ENCODE peak calls at places on chromosome X, in ten cellular contexts. K, B, E, Y, Q, I, C, W, N and L are unnamed samples.

GRCh38 chrX:18032486-18033221 is 171.6 kb upstream of the RAI2 start:
- DNase-seq in K (no peak), B (no peak), E (no peak), Y (no peak), Q (no peak), I (no peak), C (no peak), W (no peak), N (no peak), L (no peak)

GRCh38 chrX:65035451-65035779 is 59.2 kb upstream of the ZC4H2 start:
- DNase-seq in K (no peak), B (peak), E (no peak), Y (peak), Q (no peak), I (peak), C (no peak), W (no peak), N (no peak), L (no peak)

GRCh38 chrX:50495616-50496015 is 25.0 kb upstream of the DGKK start:
- DNase-seq in K (no peak), B (no peak), E (no peak), Y (no peak), Q (no peak), I (no peak), C (no peak), W (no peak), N (no peak), L (no peak)

GRCh38 chrX:11273544-11273943 is 19.7 kb upstream of the AMELX start:
- DNase-seq in K (no peak), B (no peak), E (no peak), Y (no peak), Q (no peak), I (no peak), C (no peak), W (no peak), N (peak), L (no peak)

GRCh38 chrX:35380808-35381700 is 417.1 kb upstream of the MAGEB16 start:
- DNase-seq in K (no peak), B (no peak), E (peak), Y (no peak), Q (no peak), I (peak), C (no peak), W (no peak), N (peak), L (no peak)

GRCh38 chrX:357693-358471 is 28.8 kb downstream of the PPP2R3B start:
- DNase-seq in K (peak), B (no peak), E (peak), Y (no peak), Q (no peak), I (no peak), C (no peak), W (no peak), N (peak), L (no peak)

GRCh38 chrX:101485212-101486064 is at the start of gene ARMCX4:
- DNase-seq in K (no peak), B (no peak), E (peak), Y (peak), Q (peak), I (peak), C (peak), W (no peak), N (peak), L (peak)

GRCh38 chrX:139120760-139121159 is 409.2 kb upstream of the FGF13 start:
- DNase-seq in K (no peak), B (no peak), E (no peak), Y (no peak), Q (no peak), I (no peak), C (no peak), W (no peak), N (no peak), L (no peak)

GRCh38 chrX:143121471-143121870 is 95.7 kb downstream of the SPANXN4 start:
- DNase-seq in K (no peak), B (no peak), E (no peak), Y (no peak), Q (no peak), I (no peak), C (no peak), W (no peak), N (no peak), L (no peak)

GRCh38 chrX:42708222-42708621 is 69.7 kb downstream of the PPP1R2C start:
- DNase-seq in K (no peak), B (no peak), E (peak), Y (no peak), Q (no peak), I (no peak), C (no peak), W (no peak), N (peak), L (no peak)

GRCh38 chrX:130443883-130444282 is 42.1 kb downstream of the RBMX2 start:
- DNase-seq in K (no peak), B (no peak), E (no peak), Y (no peak), Q (no peak), I (no peak), C (no peak), W (no peak), N (no peak), L (no peak)

GRCh38 chrX:49187028-49187394 is 838 bp upstream of the PRICKLE3 start:
- DNase-seq in K (no peak), B (peak), E (no peak), Y (no peak), Q (no peak), I (no peak), C (no peak), W (no peak), N (no peak), L (no peak)

GRCh38 chrX:19121898-19122640 is at the start of gene ADGRG2:
- DNase-seq in K (peak), B (no peak), E (peak), Y (peak), Q (peak), I (peak), C (no peak), W (no peak), N (peak), L (no peak)

DNA sequence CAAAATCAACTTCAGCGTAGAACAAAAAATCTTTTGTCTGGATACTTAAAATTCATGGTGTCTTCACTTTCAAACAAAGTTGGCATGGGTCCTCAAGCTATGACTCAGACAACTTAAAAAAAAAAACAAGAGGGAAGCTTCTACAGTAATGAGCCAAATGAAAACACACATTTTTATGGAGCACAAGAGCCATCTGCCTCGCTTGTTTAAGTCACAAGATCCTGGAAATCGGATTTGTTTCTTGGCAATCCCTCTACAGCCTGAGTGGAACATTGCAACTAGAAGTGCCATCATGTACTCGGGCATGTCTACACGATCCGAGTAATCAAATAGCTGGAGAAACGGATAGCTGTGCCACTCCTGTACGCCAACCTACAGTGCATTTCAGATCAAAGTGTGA is 22.6 kb downstream of the LAMP2 start:
- DNase-seq in K (no peak), B (no peak), E (peak), Y (no peak), Q (no peak), I (no peak), C (peak), W (no peak), N (peak), L (no peak)
- TF ChIP-seq CTCF in K (no peak), B (no peak), E (no peak), Y (no peak), Q (no peak), I (peak), C (no peak), W (no peak), N (no peak), L (no peak)

GRCh38 chrX:10045327-10046000 is 78.3 kb downstream of the CLDN34 start:
- DNase-seq in K (no peak), B (no peak), E (peak), Y (no peak), Q (no peak), I (no peak), C (no peak), W (no peak), N (no peak), L (no peak)

GRCh38 chrX:10042055-10042454 is 74.9 kb downstream of the CLDN34 start:
- DNase-seq in K (no peak), B (no peak), E (no peak), Y (no peak), Q (no peak), I (no peak), C (no peak), W (no peak), N (no peak), L (no peak)

GRCh38 chrX:10043386-10043785 is 76.2 kb downstream of the CLDN34 start:
- DNase-seq in K (no peak), B (no peak), E (no peak), Y (no peak), Q (no peak), I (no peak), C (no peak), W (no peak), N (no peak), L (no peak)

GRCh38 chrX:10041383-10041782 is 74.2 kb downstream of the CLDN34 start:
- DNase-seq in K (no peak), B (no peak), E (no peak), Y (no peak), Q (no peak), I (no peak), C (no peak), W (no peak), N (no peak), L (no peak)

GRCh38 chrX:10044021-10044420 is 76.9 kb downstream of the CLDN34 start:
- DNase-seq in K (no peak), B (no peak), E (no peak), Y (no peak), Q (no peak), I (no peak), C (no peak), W (no peak), N (no peak), L (no peak)
- TF ChIP-seq CTCF in K (no peak), B (no peak), E (no peak), Y (no peak), Q (no peak), I (no peak), C (no peak), W (no peak), N (no peak), L (no peak)

DNA sequence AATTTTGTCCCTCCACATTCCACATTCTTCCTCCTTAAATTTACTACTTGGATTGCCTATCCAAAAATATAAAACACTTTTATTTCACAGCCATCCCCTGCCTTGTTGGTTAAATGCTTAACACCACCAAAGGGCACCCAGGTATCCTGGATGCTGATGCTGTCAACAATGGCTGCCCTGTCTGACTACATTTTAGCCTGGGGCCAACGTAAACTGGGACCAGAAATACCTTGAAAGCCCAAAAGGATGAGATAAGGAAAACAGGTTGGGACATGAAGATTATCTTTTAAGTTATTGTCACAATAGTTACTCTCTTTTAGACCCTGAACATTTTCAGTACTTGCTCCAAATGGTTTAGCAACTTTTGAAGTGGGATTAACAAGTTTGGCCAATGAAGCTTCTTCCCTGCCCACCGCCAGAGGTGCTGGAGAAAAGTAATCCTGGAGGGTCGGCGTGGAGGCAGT is 775 bp upstream of the YIPF6 start:
- DNase-seq in K (no peak), B (no peak), E (no peak), Y (peak), Q (no peak), I (peak), C (no peak), W (no peak), N (no peak), L (no peak)
- TF ChIP-seq CTCF in K (no peak), B (no peak), E (no peak), Y (no peak), Q (no peak), I (peak), C (no peak), W (peak), N (peak), L (no peak)

DNA sequence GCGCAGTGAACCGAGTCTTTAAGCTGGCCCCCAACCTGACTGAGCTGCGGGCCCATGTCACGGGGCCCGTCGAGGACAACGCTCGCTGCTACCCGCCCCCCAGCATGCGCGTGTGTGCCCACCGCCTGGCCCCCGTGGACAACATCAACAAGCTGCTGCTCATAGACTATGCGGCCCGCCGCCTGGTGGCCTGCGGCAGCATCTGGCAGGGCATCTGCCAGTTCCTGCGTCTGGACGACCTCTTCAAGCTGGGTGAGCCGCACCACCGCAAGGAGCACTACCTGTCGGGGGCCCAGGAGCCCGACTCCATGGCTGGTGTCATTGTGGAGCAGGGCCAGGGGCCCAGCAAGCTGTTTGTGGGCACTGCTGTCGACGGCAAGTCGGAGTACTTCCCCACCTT is 2.2 kb downstream of the PLXNA3 start:
- DNase-seq in K (no peak), B (no peak), E (no peak), Y (no peak), Q (no peak), I (peak), C (no peak), W (no peak), N (no peak), L (no peak)
- TF ChIP-seq CTCF in K (no peak), B (no peak), E (no peak), Y (no peak), Q (no peak), I (no peak), C (peak), W (no peak), N (no peak), L (no peak)

GRCh38 chrX:45749375-45749774 is 548.7 kb upstream of the DIPK2B start:
- DNase-seq in K (no peak), B (no peak), E (peak), Y (no peak), Q (no peak), I (no peak), C (no peak), W (no peak), N (peak), L (no peak)
- TF ChIP-seq CTCF in K (no peak), B (peak), E (no peak), Y (no peak), Q (no peak), I (peak), C (peak), W (no peak), N (no peak), L (no peak)

GRCh38 chrX:132887569-132887968 is 70.9 kb downstream of the HS6ST2 start:
- DNase-seq in K (no peak), B (no peak), E (no peak), Y (no peak), Q (no peak), I (no peak), C (no peak), W (no peak), N (no peak), L (no peak)
- TF ChIP-seq CTCF in K (no peak), B (no peak), E (no peak), Y (no peak), Q (no peak), I (no peak), C (no peak), W (no peak), N (no peak), L (no peak)

DNA sequence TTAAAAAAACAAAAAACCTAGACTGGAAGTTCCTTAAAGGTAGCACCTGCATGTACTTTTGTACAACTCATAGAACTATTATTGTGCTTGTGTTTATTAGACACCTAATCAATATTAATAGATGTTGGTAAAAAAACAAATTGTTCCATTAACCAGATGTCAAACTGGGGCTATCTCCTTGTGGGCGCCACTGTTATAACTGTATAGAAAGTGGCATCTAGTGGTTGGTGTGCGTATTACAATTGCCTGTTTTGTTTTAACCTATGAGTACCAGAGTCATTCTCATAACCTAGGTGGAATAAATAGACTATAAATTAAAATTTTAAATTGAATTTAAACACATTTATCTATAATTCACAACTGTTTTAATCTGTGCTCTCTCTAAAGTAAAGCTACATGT is 97.4 kb downstream of the COL4A5 start:
- DNase-seq in K (no peak), B (no peak), E (peak), Y (peak), Q (peak), I (peak), C (no peak), W (no peak), N (peak), L (no peak)
- TF ChIP-seq CTCF in K (peak), B (peak), E (peak), Y (peak), Q (peak), I (peak), C (peak), W (peak), N (peak), L (peak)

GRCh38 chrX:40411350-40412111 is 169.2 kb upstream of the ATP6AP2 start:
- DNase-seq in K (no peak), B (no peak), E (no peak), Y (no peak), Q (no peak), I (no peak), C (no peak), W (no peak), N (peak), L (no peak)
- TF ChIP-seq CTCF in K (no peak), B (no peak), E (no peak), Y (no peak), Q (no peak), I (peak), C (peak), W (no peak), N (no peak), L (no peak)

GRCh38 chrX:13338985-13339384 is 19.1 kb upstream of the ATXN3L start:
- DNase-seq in K (no peak), B (no peak), E (no peak), Y (no peak), Q (no peak), I (no peak), C (no peak), W (no peak), N (no peak), L (no peak)

GRCh38 chrX:13340182-13340791 is 20.4 kb upstream of the ATXN3L start:
- DNase-seq in K (no peak), B (no peak), E (no peak), Y (no peak), Q (no peak), I (no peak), C (no peak), W (no peak), N (no peak), L (no peak)

GRCh38 chrX:13339607-13340006 is 19.8 kb upstream of the ATXN3L start:
- DNase-seq in K (no peak), B (no peak), E (no peak), Y (no peak), Q (no peak), I (no peak), C (no peak), W (no peak), N (no peak), L (no peak)

GRCh38 chrX:13345037-13345436 is 25.2 kb upstream of the ATXN3L start:
- DNase-seq in K (no peak), B (no peak), E (no peak), Y (no peak), Q (no peak), I (no peak), C (no peak), W (no peak), N (no peak), L (no peak)

DNA sequence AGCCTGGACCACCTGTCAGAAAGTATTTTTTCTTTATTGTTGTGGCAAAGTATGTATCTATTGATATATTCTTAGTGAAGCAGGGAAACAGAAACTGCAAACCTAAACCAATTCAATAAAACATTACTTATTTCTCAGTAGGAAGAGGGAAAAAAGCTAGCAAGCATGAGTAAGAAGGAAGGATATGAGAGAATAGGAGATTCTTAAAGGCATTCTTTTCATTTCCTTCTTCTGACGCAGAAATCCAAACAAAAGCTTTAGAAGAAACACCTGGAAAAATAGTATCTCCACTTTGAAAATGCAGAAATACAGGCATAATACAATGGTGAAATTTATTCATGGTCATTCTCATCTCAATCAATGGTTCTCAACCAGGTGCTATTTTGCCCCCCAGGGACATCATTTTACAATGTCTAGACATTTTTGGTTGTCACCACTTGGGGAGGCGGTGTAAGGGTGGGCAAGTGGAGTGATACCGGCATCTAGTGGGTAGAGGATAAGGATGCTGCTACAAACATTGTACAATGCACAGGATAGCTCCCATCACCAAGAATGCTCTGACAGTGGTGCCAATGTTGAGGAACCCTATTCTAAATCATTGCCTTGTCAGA is 21.7 kb upstream of the ATXN3L start:
- DNase-seq in K (no peak), B (no peak), E (peak), Y (no peak), Q (no peak), I (no peak), C (no peak), W (no peak), N (peak), L (no peak)
- TF ChIP-seq CTCF in K (no peak), B (no peak), E (no peak), Y (no peak), Q (no peak), I (peak), C (no peak), W (no peak), N (no peak), L (no peak)

DNA sequence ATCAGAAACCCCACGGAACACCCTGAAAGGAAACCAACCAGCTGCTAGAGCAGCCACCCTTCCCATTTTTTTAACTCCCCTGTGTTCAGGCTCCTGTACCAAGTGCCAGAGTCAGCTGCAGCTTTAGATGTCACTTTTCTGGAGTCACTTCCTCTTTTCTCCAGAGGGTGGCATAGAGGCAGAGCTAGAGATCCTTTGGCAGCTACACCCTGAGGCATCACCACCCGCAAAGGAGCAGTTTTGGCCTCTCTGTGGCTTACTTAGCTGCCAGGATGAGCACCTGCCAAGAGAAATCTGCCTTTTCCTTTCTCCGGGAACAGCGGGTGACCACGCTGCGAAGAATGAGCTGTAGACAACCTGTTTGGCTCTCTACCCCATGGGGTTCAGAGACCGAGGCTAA is 58.0 kb upstream of the CHRDL1 start:
- DNase-seq in K (no peak), B (no peak), E (no peak), Y (peak), Q (peak), I (peak), C (no peak), W (no peak), N (peak), L (no peak)
- TF ChIP-seq CTCF in K (peak), B (no peak), E (no peak), Y (no peak), Q (peak), I (peak), C (peak), W (peak), N (peak), L (peak)